ENCODE peak calls at places on chromosomes 7 and 10, in seven cellular contexts. One of them, this sample, is unnamed.

GRCh38 chr7:47093835-47094234 is 488.1 kb downstream of the TNS3 start:
- DNase-seq in lung microvascular endothelial cell: no peak
- DNase-seq in activated naive CD4-positive, alpha-beta T cell treated with anti-CD3 and anti-CD28 coated beads, Interleukin-2, amount 50 U/mL, for 16 hours: no peak
- DNase-seq in stimulated activated CD8-positive, alpha-beta memory T cell treated with anti-CD3 and anti-CD28 coated beads, Interleukin-15, amount 100 ng/mL, for 24 hours: no peak
- DNase-seq in stimulated activated CD4-positive, alpha-beta T cell treated with anti-CD3 and anti-CD28 coated beads, Interleukin-4, amount 100 ng/mL, for 4 hours: no peak
- DNase-seq in upper lobe of right lung: no peak
- DNase-seq in WERI-Rb-1: no peak
- DNase-seq in this sample: no peak

GRCh38 chr10:21527634-21528451 is 2.4 kb upstream of the SKIDA1 start:
- DNase-seq in activated naive CD4-positive, alpha-beta T cell treated with anti-CD3 and anti-CD28 coated beads, Interleukin-2, amount 50 U/mL, for 16 hours: no peak
- DNase-seq in lung microvascular endothelial cell: peak; percentile 64
- DNase-seq in upper lobe of right lung: no peak
- DNase-seq in stimulated activated CD4-positive, alpha-beta T cell treated with anti-CD3 and anti-CD28 coated beads, Interleukin-4, amount 100 ng/mL, for 4 hours: no peak
- DNase-seq in WERI-Rb-1: no peak
- DNase-seq in stimulated activated CD8-positive, alpha-beta memory T cell treated with anti-CD3 and anti-CD28 coated beads, Interleukin-15, amount 100 ng/mL, for 24 hours: no peak
- DNase-seq in this sample: no peak

GRCh38 chr7:111760043-111760442 is 197.8 kb upstream of the IMMP2L start:
- DNase-seq in stimulated activated CD4-positive, alpha-beta T cell treated with anti-CD3 and anti-CD28 coated beads, Interleukin-4, amount 100 ng/mL, for 4 hours: no peak
- DNase-seq in upper lobe of right lung: no peak
- DNase-seq in lung microvascular endothelial cell: no peak
- DNase-seq in WERI-Rb-1: no peak
- DNase-seq in activated naive CD4-positive, alpha-beta T cell treated with anti-CD3 and anti-CD28 coated beads, Interleukin-2, amount 50 U/mL, for 16 hours: no peak
- DNase-seq in stimulated activated CD8-positive, alpha-beta memory T cell treated with anti-CD3 and anti-CD28 coated beads, Interleukin-15, amount 100 ng/mL, for 24 hours: no peak
- DNase-seq in this sample: no peak

GRCh38 chr7:44665531-44666213 is 59.2 kb downstream of the OGDH start:
- DNase-seq in upper lobe of right lung: no peak
- DNase-seq in stimulated activated CD4-positive, alpha-beta T cell treated with anti-CD3 and anti-CD28 coated beads, Interleukin-4, amount 100 ng/mL, for 4 hours: no peak
- DNase-seq in lung microvascular endothelial cell: peak; percentile 34
- DNase-seq in stimulated activated CD8-positive, alpha-beta memory T cell treated with anti-CD3 and anti-CD28 coated beads, Interleukin-15, amount 100 ng/mL, for 24 hours: no peak
- DNase-seq in activated naive CD4-positive, alpha-beta T cell treated with anti-CD3 and anti-CD28 coated beads, Interleukin-2, amount 50 U/mL, for 16 hours: no peak
- DNase-seq in WERI-Rb-1: no peak
- DNase-seq in this sample: no peak

GRCh38 chr10:116253716-116254115 is 19.3 kb downstream of the GFRA1 start:
- DNase-seq in lung microvascular endothelial cell: no peak
- DNase-seq in stimulated activated CD4-positive, alpha-beta T cell treated with anti-CD3 and anti-CD28 coated beads, Interleukin-4, amount 100 ng/mL, for 4 hours: no peak
- DNase-seq in upper lobe of right lung: no peak
- DNase-seq in activated naive CD4-positive, alpha-beta T cell treated with anti-CD3 and anti-CD28 coated beads, Interleukin-2, amount 50 U/mL, for 16 hours: no peak
- DNase-seq in WERI-Rb-1: no peak
- DNase-seq in stimulated activated CD8-positive, alpha-beta memory T cell treated with anti-CD3 and anti-CD28 coated beads, Interleukin-15, amount 100 ng/mL, for 24 hours: no peak
- DNase-seq in this sample: no peak

GRCh38 chr10:108597031-108597430 is 1326.3 kb downstream of the XPNPEP1 start:
- DNase-seq in WERI-Rb-1: no peak
- DNase-seq in stimulated activated CD8-positive, alpha-beta memory T cell treated with anti-CD3 and anti-CD28 coated beads, Interleukin-15, amount 100 ng/mL, for 24 hours: no peak
- DNase-seq in upper lobe of right lung: no peak
- DNase-seq in stimulated activated CD4-positive, alpha-beta T cell treated with anti-CD3 and anti-CD28 coated beads, Interleukin-4, amount 100 ng/mL, for 4 hours: no peak
- DNase-seq in activated naive CD4-positive, alpha-beta T cell treated with anti-CD3 and anti-CD28 coated beads, Interleukin-2, amount 50 U/mL, for 16 hours: no peak
- DNase-seq in lung microvascular endothelial cell: no peak
- DNase-seq in this sample: no peak

GRCh38 chr10:62076872-62077271 is 175.4 kb downstream of the ARID5B start:
- DNase-seq in stimulated activated CD4-positive, alpha-beta T cell treated with anti-CD3 and anti-CD28 coated beads, Interleukin-4, amount 100 ng/mL, for 4 hours: no peak
- DNase-seq in stimulated activated CD8-positive, alpha-beta memory T cell treated with anti-CD3 and anti-CD28 coated beads, Interleukin-15, amount 100 ng/mL, for 24 hours: no peak
- DNase-seq in WERI-Rb-1: no peak
- DNase-seq in activated naive CD4-positive, alpha-beta T cell treated with anti-CD3 and anti-CD28 coated beads, Interleukin-2, amount 50 U/mL, for 16 hours: no peak
- DNase-seq in lung microvascular endothelial cell: no peak
- DNase-seq in upper lobe of right lung: no peak
- DNase-seq in this sample: no peak

GRCh38 chr7:49778731-49779270 is 5.4 kb downstream of the VWC2 start:
- DNase-seq in WERI-Rb-1: no peak
- DNase-seq in lung microvascular endothelial cell: no peak
- DNase-seq in stimulated activated CD4-positive, alpha-beta T cell treated with anti-CD3 and anti-CD28 coated beads, Interleukin-4, amount 100 ng/mL, for 4 hours: no peak
- DNase-seq in upper lobe of right lung: no peak
- DNase-seq in stimulated activated CD8-positive, alpha-beta memory T cell treated with anti-CD3 and anti-CD28 coated beads, Interleukin-15, amount 100 ng/mL, for 24 hours: no peak
- DNase-seq in activated naive CD4-positive, alpha-beta T cell treated with anti-CD3 and anti-CD28 coated beads, Interleukin-2, amount 50 U/mL, for 16 hours: no peak
- DNase-seq in this sample: no peak

GRCh38 chr10:29687411-29688160 is 52.8 kb upstream of the SVIL start:
- DNase-seq in activated naive CD4-positive, alpha-beta T cell treated with anti-CD3 and anti-CD28 coated beads, Interleukin-2, amount 50 U/mL, for 16 hours: no peak
- DNase-seq in WERI-Rb-1: no peak
- DNase-seq in stimulated activated CD4-positive, alpha-beta T cell treated with anti-CD3 and anti-CD28 coated beads, Interleukin-4, amount 100 ng/mL, for 4 hours: no peak
- DNase-seq in lung microvascular endothelial cell: no peak
- DNase-seq in upper lobe of right lung: no peak
- DNase-seq in stimulated activated CD8-positive, alpha-beta memory T cell treated with anti-CD3 and anti-CD28 coated beads, Interleukin-15, amount 100 ng/mL, for 24 hours: no peak
- DNase-seq in this sample: peak; percentile 63

GRCh38 chr7:88147949-88148348 is 71.9 kb downstream of the SRI start:
- DNase-seq in activated naive CD4-positive, alpha-beta T cell treated with anti-CD3 and anti-CD28 coated beads, Interleukin-2, amount 50 U/mL, for 16 hours: no peak
- DNase-seq in stimulated activated CD4-positive, alpha-beta T cell treated with anti-CD3 and anti-CD28 coated beads, Interleukin-4, amount 100 ng/mL, for 4 hours: no peak
- DNase-seq in lung microvascular endothelial cell: no peak
- DNase-seq in WERI-Rb-1: no peak
- DNase-seq in upper lobe of right lung: no peak
- DNase-seq in stimulated activated CD8-positive, alpha-beta memory T cell treated with anti-CD3 and anti-CD28 coated beads, Interleukin-15, amount 100 ng/mL, for 24 hours: no peak
- DNase-seq in this sample: no peak

GRCh38 chr10:3708830-3709229 is 76.2 kb downstream of the KLF6 start:
- DNase-seq in stimulated activated CD4-positive, alpha-beta T cell treated with anti-CD3 and anti-CD28 coated beads, Interleukin-4, amount 100 ng/mL, for 4 hours: no peak
- DNase-seq in WERI-Rb-1: no peak
- DNase-seq in upper lobe of right lung: no peak
- DNase-seq in lung microvascular endothelial cell: no peak
- DNase-seq in stimulated activated CD8-positive, alpha-beta memory T cell treated with anti-CD3 and anti-CD28 coated beads, Interleukin-15, amount 100 ng/mL, for 24 hours: no peak
- DNase-seq in activated naive CD4-positive, alpha-beta T cell treated with anti-CD3 and anti-CD28 coated beads, Interleukin-2, amount 50 U/mL, for 16 hours: no peak
- DNase-seq in this sample: no peak

GRCh38 chr10:112182808-112183328 is 697 bp downstream of the GPAM start:
- DNase-seq in WERI-Rb-1: no peak
- DNase-seq in stimulated activated CD8-positive, alpha-beta memory T cell treated with anti-CD3 and anti-CD28 coated beads, Interleukin-15, amount 100 ng/mL, for 24 hours: no peak
- DNase-seq in lung microvascular endothelial cell: no peak
- DNase-seq in upper lobe of right lung: no peak
- DNase-seq in activated naive CD4-positive, alpha-beta T cell treated with anti-CD3 and anti-CD28 coated beads, Interleukin-2, amount 50 U/mL, for 16 hours: no peak
- DNase-seq in stimulated activated CD4-positive, alpha-beta T cell treated with anti-CD3 and anti-CD28 coated beads, Interleukin-4, amount 100 ng/mL, for 4 hours: no peak
- DNase-seq in this sample: no peak

GRCh38 chr7:45670717-45671116 is 96.5 kb downstream of the ADCY1 start:
- DNase-seq in activated naive CD4-positive, alpha-beta T cell treated with anti-CD3 and anti-CD28 coated beads, Interleukin-2, amount 50 U/mL, for 16 hours: no peak
- DNase-seq in stimulated activated CD8-positive, alpha-beta memory T cell treated with anti-CD3 and anti-CD28 coated beads, Interleukin-15, amount 100 ng/mL, for 24 hours: no peak
- DNase-seq in stimulated activated CD4-positive, alpha-beta T cell treated with anti-CD3 and anti-CD28 coated beads, Interleukin-4, amount 100 ng/mL, for 4 hours: no peak
- DNase-seq in lung microvascular endothelial cell: no peak
- DNase-seq in WERI-Rb-1: no peak
- DNase-seq in upper lobe of right lung: peak; percentile 12
- DNase-seq in this sample: no peak

GRCh38 chr7:5699467-5699866 is 82.0 kb downstream of the RNF216 start:
- DNase-seq in stimulated activated CD8-positive, alpha-beta memory T cell treated with anti-CD3 and anti-CD28 coated beads, Interleukin-15, amount 100 ng/mL, for 24 hours: no peak
- DNase-seq in stimulated activated CD4-positive, alpha-beta T cell treated with anti-CD3 and anti-CD28 coated beads, Interleukin-4, amount 100 ng/mL, for 4 hours: no peak
- DNase-seq in upper lobe of right lung: no peak
- DNase-seq in activated naive CD4-positive, alpha-beta T cell treated with anti-CD3 and anti-CD28 coated beads, Interleukin-2, amount 50 U/mL, for 16 hours: no peak
- DNase-seq in WERI-Rb-1: no peak
- DNase-seq in lung microvascular endothelial cell: no peak
- DNase-seq in this sample: no peak

GRCh38 chr10:108545921-108546320 is 1377.4 kb downstream of the XPNPEP1 start:
- DNase-seq in stimulated activated CD4-positive, alpha-beta T cell treated with anti-CD3 and anti-CD28 coated beads, Interleukin-4, amount 100 ng/mL, for 4 hours: no peak
- DNase-seq in WERI-Rb-1: no peak
- DNase-seq in lung microvascular endothelial cell: peak; percentile 32
- DNase-seq in upper lobe of right lung: no peak
- DNase-seq in activated naive CD4-positive, alpha-beta T cell treated with anti-CD3 and anti-CD28 coated beads, Interleukin-2, amount 50 U/mL, for 16 hours: no peak
- DNase-seq in stimulated activated CD8-positive, alpha-beta memory T cell treated with anti-CD3 and anti-CD28 coated beads, Interleukin-15, amount 100 ng/mL, for 24 hours: no peak
- DNase-seq in this sample: no peak

GRCh38 chr10:78304091-78305045 is 270.7 kb downstream of the RPS24 start:
- DNase-seq in activated naive CD4-positive, alpha-beta T cell treated with anti-CD3 and anti-CD28 coated beads, Interleukin-2, amount 50 U/mL, for 16 hours: no peak
- DNase-seq in stimulated activated CD8-positive, alpha-beta memory T cell treated with anti-CD3 and anti-CD28 coated beads, Interleukin-15, amount 100 ng/mL, for 24 hours: no peak
- DNase-seq in upper lobe of right lung: no peak
- DNase-seq in stimulated activated CD4-positive, alpha-beta T cell treated with anti-CD3 and anti-CD28 coated beads, Interleukin-4, amount 100 ng/mL, for 4 hours: no peak
- DNase-seq in WERI-Rb-1: no peak
- DNase-seq in lung microvascular endothelial cell: no peak
- DNase-seq in this sample: no peak

GRCh38 chr7:149884541-149884940 is 10.8 kb downstream of the ATP6V0E2 start:
- DNase-seq in WERI-Rb-1: no peak
- DNase-seq in upper lobe of right lung: no peak
- DNase-seq in activated naive CD4-positive, alpha-beta T cell treated with anti-CD3 and anti-CD28 coated beads, Interleukin-2, amount 50 U/mL, for 16 hours: no peak
- DNase-seq in lung microvascular endothelial cell: no peak
- DNase-seq in stimulated activated CD4-positive, alpha-beta T cell treated with anti-CD3 and anti-CD28 coated beads, Interleukin-4, amount 100 ng/mL, for 4 hours: no peak
- DNase-seq in stimulated activated CD8-positive, alpha-beta memory T cell treated with anti-CD3 and anti-CD28 coated beads, Interleukin-15, amount 100 ng/mL, for 24 hours: no peak
- DNase-seq in this sample: no peak

GRCh38 chr10:71312220-71312619 is 6.8 kb upstream of the SLC29A3 start:
- DNase-seq in activated naive CD4-positive, alpha-beta T cell treated with anti-CD3 and anti-CD28 coated beads, Interleukin-2, amount 50 U/mL, for 16 hours: no peak
- DNase-seq in WERI-Rb-1: no peak
- DNase-seq in upper lobe of right lung: no peak
- DNase-seq in stimulated activated CD4-positive, alpha-beta T cell treated with anti-CD3 and anti-CD28 coated beads, Interleukin-4, amount 100 ng/mL, for 4 hours: no peak
- DNase-seq in stimulated activated CD8-positive, alpha-beta memory T cell treated with anti-CD3 and anti-CD28 coated beads, Interleukin-15, amount 100 ng/mL, for 24 hours: no peak
- DNase-seq in lung microvascular endothelial cell: no peak
- DNase-seq in this sample: no peak

GRCh38 chr7:3087243-3087642 is 43.6 kb upstream of the CARD11 start:
- DNase-seq in activated naive CD4-positive, alpha-beta T cell treated with anti-CD3 and anti-CD28 coated beads, Interleukin-2, amount 50 U/mL, for 16 hours: no peak
- DNase-seq in lung microvascular endothelial cell: no peak
- DNase-seq in stimulated activated CD8-positive, alpha-beta memory T cell treated with anti-CD3 and anti-CD28 coated beads, Interleukin-15, amount 100 ng/mL, for 24 hours: no peak
- DNase-seq in WERI-Rb-1: no peak
- DNase-seq in stimulated activated CD4-positive, alpha-beta T cell treated with anti-CD3 and anti-CD28 coated beads, Interleukin-4, amount 100 ng/mL, for 4 hours: no peak
- DNase-seq in upper lobe of right lung: no peak
- DNase-seq in this sample: no peak

GRCh38 chr7:65731562-65732035 is 141.3 kb upstream of the VKORC1L1 start:
- DNase-seq in stimulated activated CD8-positive, alpha-beta memory T cell treated with anti-CD3 and anti-CD28 coated beads, Interleukin-15, amount 100 ng/mL, for 24 hours: no peak
- DNase-seq in WERI-Rb-1: peak; percentile 45
- DNase-seq in activated naive CD4-positive, alpha-beta T cell treated with anti-CD3 and anti-CD28 coated beads, Interleukin-2, amount 50 U/mL, for 16 hours: peak; percentile 21
- DNase-seq in lung microvascular endothelial cell: peak; percentile 65
- DNase-seq in upper lobe of right lung: peak; percentile 77
- DNase-seq in stimulated activated CD4-positive, alpha-beta T cell treated with anti-CD3 and anti-CD28 coated beads, Interleukin-4, amount 100 ng/mL, for 4 hours: no peak
- DNase-seq in this sample: peak; percentile 64

GRCh38 chr10:74825033-74825370 is 1.4 kb upstream of the KAT6B start:
- DNase-seq in lung microvascular endothelial cell: peak; percentile 27
- DNase-seq in activated naive CD4-positive, alpha-beta T cell treated with anti-CD3 and anti-CD28 coated beads, Interleukin-2, amount 50 U/mL, for 16 hours: peak; percentile 48
- DNase-seq in stimulated activated CD4-positive, alpha-beta T cell treated with anti-CD3 and anti-CD28 coated beads, Interleukin-4, amount 100 ng/mL, for 4 hours: peak; percentile 30
- DNase-seq in stimulated activated CD8-positive, alpha-beta memory T cell treated with anti-CD3 and anti-CD28 coated beads, Interleukin-15, amount 100 ng/mL, for 24 hours: no peak
- DNase-seq in upper lobe of right lung: peak; percentile 79
- DNase-seq in WERI-Rb-1: peak; percentile 37
- DNase-seq in this sample: peak; percentile 61

GRCh38 chr7:158549176-158549833 is 38.3 kb downstream of the PTPRN2 start:
- DNase-seq in activated naive CD4-positive, alpha-beta T cell treated with anti-CD3 and anti-CD28 coated beads, Interleukin-2, amount 50 U/mL, for 16 hours: no peak
- DNase-seq in WERI-Rb-1: peak; percentile 61
- DNase-seq in stimulated activated CD4-positive, alpha-beta T cell treated with anti-CD3 and anti-CD28 coated beads, Interleukin-4, amount 100 ng/mL, for 4 hours: no peak
- DNase-seq in lung microvascular endothelial cell: no peak
- DNase-seq in upper lobe of right lung: no peak
- DNase-seq in stimulated activated CD8-positive, alpha-beta memory T cell treated with anti-CD3 and anti-CD28 coated beads, Interleukin-15, amount 100 ng/mL, for 24 hours: no peak
- DNase-seq in this sample: peak; percentile 42

GRCh38 chr10:78857193-78857592 is 211.6 kb upstream of the ZMIZ1 start:
- DNase-seq in upper lobe of right lung: no peak
- DNase-seq in activated naive CD4-positive, alpha-beta T cell treated with anti-CD3 and anti-CD28 coated beads, Interleukin-2, amount 50 U/mL, for 16 hours: no peak
- DNase-seq in lung microvascular endothelial cell: no peak
- DNase-seq in WERI-Rb-1: no peak
- DNase-seq in stimulated activated CD8-positive, alpha-beta memory T cell treated with anti-CD3 and anti-CD28 coated beads, Interleukin-15, amount 100 ng/mL, for 24 hours: no peak
- DNase-seq in stimulated activated CD4-positive, alpha-beta T cell treated with anti-CD3 and anti-CD28 coated beads, Interleukin-4, amount 100 ng/mL, for 4 hours: no peak
- DNase-seq in this sample: no peak